ENCODE peak calls at places on chromosomes 5 and 9, in eight cellular contexts. Q is cerebellar cortex; M is SW 1271; T is T47D; X is stimulated activated CD8-positive, alpha-beta memory T cell treated with anti-CD3 and anti-CD28 coated beads, Interleukin-2, amount 100 ng/mL, for 1 hour; K is globus pallidus; F is cardiac fibroblast; R is CD8-positive, alpha-beta memory T cell. G is an unnamed sample.

GRCh38 chr9:76926324-76926731 is 20.4 kb upstream of the PRUNE2 start:
- DNase-seq in Q (no peak), M (no peak), T (no peak), X (no peak), K (no peak), F (peak), R (no peak), G (no peak)

GRCh38 chr5:67315082-67315801 is 118.6 kb upstream of the CD180 start:
- DNase-seq in Q (peak), M (no peak), T (no peak), X (no peak), K (peak), F (peak), R (no peak), G (no peak)

GRCh38 chr9:104927912-104928740 is at the start of gene ABCA1:
- DNase-seq in Q (peak), M (no peak), T (peak), X (peak), K (peak), F (peak), R (peak), G (peak)

GRCh38 chr5:142007237-142007544 is 5.6 kb downstream of the GNPDA1 start:
- DNase-seq in Q (no peak), M (no peak), T (no peak), X (no peak), K (no peak), F (no peak), R (no peak), G (no peak)

GRCh38 chr5:143217065-143217803 is 186.3 kb downstream of the NR3C1 start:
- DNase-seq in Q (no peak), M (no peak), T (no peak), X (no peak), K (no peak), F (peak), R (no peak), G (no peak)

GRCh38 chr9:101398335-101398929 is at the start of the genes MRPL50 and ZNF189:
- DNase-seq in Q (peak), M (peak), T (peak), X (peak), K (peak), F (peak), R (peak), G (peak)

GRCh38 chr9:26955222-26955903 is 849 bp upstream of the IFT74 start:
- DNase-seq in Q (peak), M (no peak), T (no peak), X (no peak), K (peak), F (peak), R (no peak), G (no peak)

GRCh38 chr5:109410389-109411174 is 808 bp upstream of the PJA2 start:
- DNase-seq in Q (peak), M (peak), T (peak), X (peak), K (peak), F (peak), R (peak), G (peak)

GRCh38 chr9:128006360-128007024 is 25.7 kb upstream of the EEIG1 start:
- DNase-seq in Q (no peak), M (no peak), T (peak), X (no peak), K (no peak), F (no peak), R (no peak), G (no peak)

GRCh38 chr5:93721045-93721444 is 20.4 kb downstream of the POU5F2 start:
- DNase-seq in Q (no peak), M (no peak), T (no peak), X (no peak), K (no peak), F (no peak), R (no peak), G (no peak)

GRCh38 chr9:131817627-131818026 is 77.8 kb upstream of the RAPGEF1 start:
- DNase-seq in Q (no peak), M (no peak), T (no peak), X (no peak), K (no peak), F (no peak), R (no peak), G (no peak)

GRCh38 chr5:142841511-142842255 is 71.5 kb downstream of the ARHGAP26 start:
- DNase-seq in Q (peak), M (no peak), T (no peak), X (no peak), K (no peak), F (peak), R (no peak), G (no peak)

GRCh38 chr5:36526537-36526936 is 79.9 kb upstream of the SLC1A3 start:
- DNase-seq in Q (no peak), M (no peak), T (peak), X (no peak), K (no peak), F (no peak), R (no peak), G (no peak)

GRCh38 chr9:93082841-93083411 is 13.1 kb upstream of the CARD19 start:
- DNase-seq in Q (no peak), M (no peak), T (no peak), X (no peak), K (no peak), F (no peak), R (no peak), G (no peak)

G was measured in effector memory CD4-positive, alpha-beta T cell.